ENCODE peak calls at places on chromosomes 13 and 19, in four cellular contexts. T, J, R and K are unnamed samples.

GRCh38 chr13:104140557-104140956 is 1074.3 kb upstream of the SLC10A2 start:
- DNase-seq in R (no peak), J (no peak), T (no peak), K (no peak)

GRCh38 chr13:75440100-75440499 is 41.9 kb downstream of the TBC1D4 start:
- DNase-seq in J (no peak), T (no peak), R (no peak), K (no peak)

GRCh38 chr19:31285744-31286143 is 63.5 kb downstream of the TSHZ3 start:
- DNase-seq in J (peak; percentile 37), R (no peak), T (no peak), K (no peak)

GRCh38 chr19:58356971-58357797 is 3.9 kb upstream of the A1BG start:
- DNase-seq in J (no peak), R (no peak), T (no peak), K (no peak)

GRCh38 chr13:83162493-83162892 is 719.8 kb downstream of the SLITRK1 start:
- DNase-seq in T (no peak), R (no peak), J (no peak), K (no peak)

GRCh38 chr13:98450495-98451167 is 126.3 kb downstream of the STK24 start:
- DNase-seq in R (no peak), T (no peak), J (no peak), K (no peak)

GRCh38 chr13:33855371-33855895 is 37.5 kb downstream of the RFC3 start:
- DNase-seq in T (no peak), J (no peak), R (no peak), K (no peak)

GRCh38 chr13:74290324-74290773 is 156.1 kb upstream of the KLF12 start:
- DNase-seq in R (no peak), J (no peak), T (no peak), K (peak; percentile 51)

GRCh38 chr13:79973533-79973963 is 367.4 kb downstream of the SPRY2 start:
- DNase-seq in T (no peak), J (no peak), R (peak; percentile 68), K (no peak)

GRCh38 chr13:73231456-73231855 is 172.7 kb downstream of the KLF5 start:
- DNase-seq in J (no peak), R (no peak), T (no peak), K (no peak)

GRCh38 chr13:30851697-30852096 is 54.4 kb upstream of the MEDAG start:
- DNase-seq in T (no peak), J (no peak), R (no peak), K (no peak)

GRCh38 chr13:95228130-95228529 is 73.1 kb downstream of the ABCC4 start:
- DNase-seq in R (no peak), T (no peak), J (no peak), K (no peak)

GRCh38 chr13:95234242-95234641 is 67.0 kb downstream of the ABCC4 start:
- DNase-seq in R (no peak), T (no peak), J (no peak), K (no peak)

GRCh38 chr13:95233026-95233635 is 68.1 kb downstream of the ABCC4 start:
- DNase-seq in T (no peak), J (no peak), R (no peak), K (no peak)

GRCh38 chr13:95229855-95230254 is 71.4 kb downstream of the ABCC4 start:
- DNase-seq in R (no peak), T (no peak), J (no peak), K (no peak)

DNA sequence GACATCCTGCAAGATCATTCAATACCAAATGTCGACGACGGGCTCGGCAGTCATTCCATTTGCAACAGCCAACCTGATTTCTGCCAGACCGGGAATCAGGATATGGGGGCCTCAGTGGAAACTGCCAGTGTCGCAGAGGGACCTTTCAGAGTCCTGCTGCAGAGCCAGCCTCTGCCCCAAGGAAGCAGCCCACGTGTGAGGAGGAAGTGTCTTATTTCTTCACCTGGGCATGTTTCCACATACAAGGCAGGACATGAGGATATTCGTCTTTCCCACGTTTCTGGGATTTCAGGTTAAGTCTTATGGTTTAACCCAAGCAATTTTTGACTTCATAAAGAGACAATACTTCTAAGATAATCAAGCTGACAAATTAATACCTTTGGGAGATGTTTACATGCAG is 69.9 kb downstream of the ABCC4 start:
- DNase-seq in T (no peak), J (no peak), R (no peak), K (no peak)
- TF ChIP-seq POLR2AphosphoS5 in T (no peak), J (no peak), R (no peak), K (no peak)

DNA sequence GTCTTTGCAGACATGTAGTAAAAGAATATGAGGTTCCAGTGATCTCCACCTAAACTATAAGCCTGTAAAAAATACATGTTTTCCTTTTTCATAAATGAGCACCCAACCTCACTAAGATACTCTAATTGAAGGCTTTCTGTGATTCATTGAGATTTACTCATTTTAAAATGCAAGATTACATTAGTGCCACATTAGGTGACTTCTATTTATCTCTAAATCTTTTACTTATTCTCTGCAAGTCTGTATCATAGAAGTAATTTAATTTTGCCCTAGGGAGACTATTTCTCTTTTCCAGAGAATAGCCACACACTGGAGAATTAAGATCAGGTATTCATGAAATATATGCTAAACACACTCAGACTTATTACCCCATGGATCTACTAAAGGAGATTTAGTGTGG is 290.3 kb upstream of the ATXN8OS start:
- DNase-seq in T (no peak), R (no peak), J (no peak), K (no peak)
- H3K4me1 ChIP-seq in T (no peaks in the 10 kb centered on the region), R (no peaks in the 10 kb centered on the region), J (no peaks in the 10 kb centered on the region), K (no peaks in the 10 kb centered on the region)

DNA sequence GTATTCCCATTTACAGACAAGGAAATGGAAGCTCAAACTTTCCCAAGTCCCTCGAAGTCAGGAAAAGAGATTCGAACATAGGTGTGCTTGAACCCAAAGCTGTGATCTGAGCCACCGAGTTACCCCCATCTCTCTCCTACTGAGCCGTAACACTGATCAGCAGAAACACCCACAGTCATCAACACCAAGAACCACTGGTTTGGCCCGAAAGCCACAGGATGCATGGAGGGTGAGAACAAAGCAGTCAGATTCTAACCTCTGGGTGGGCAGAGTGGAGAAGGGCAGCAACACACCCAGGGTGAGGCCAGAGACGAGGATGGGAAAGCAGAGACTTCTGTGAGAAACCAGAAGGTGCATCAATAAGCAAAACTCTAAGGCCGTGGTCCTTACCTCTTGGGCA is 27.7 kb upstream of the POU2F2 start:
- DNase-seq in R (no peak), J (no peak), T (no peak), K (no peak)
- H3K27me3 ChIP-seq in R (peaks cover 30% of the 10 kb centered on the region), J (no peaks in the 10 kb centered on the region), T (peaks cover 53% of the 10 kb centered on the region), K (no peaks in the 10 kb centered on the region)

DNA sequence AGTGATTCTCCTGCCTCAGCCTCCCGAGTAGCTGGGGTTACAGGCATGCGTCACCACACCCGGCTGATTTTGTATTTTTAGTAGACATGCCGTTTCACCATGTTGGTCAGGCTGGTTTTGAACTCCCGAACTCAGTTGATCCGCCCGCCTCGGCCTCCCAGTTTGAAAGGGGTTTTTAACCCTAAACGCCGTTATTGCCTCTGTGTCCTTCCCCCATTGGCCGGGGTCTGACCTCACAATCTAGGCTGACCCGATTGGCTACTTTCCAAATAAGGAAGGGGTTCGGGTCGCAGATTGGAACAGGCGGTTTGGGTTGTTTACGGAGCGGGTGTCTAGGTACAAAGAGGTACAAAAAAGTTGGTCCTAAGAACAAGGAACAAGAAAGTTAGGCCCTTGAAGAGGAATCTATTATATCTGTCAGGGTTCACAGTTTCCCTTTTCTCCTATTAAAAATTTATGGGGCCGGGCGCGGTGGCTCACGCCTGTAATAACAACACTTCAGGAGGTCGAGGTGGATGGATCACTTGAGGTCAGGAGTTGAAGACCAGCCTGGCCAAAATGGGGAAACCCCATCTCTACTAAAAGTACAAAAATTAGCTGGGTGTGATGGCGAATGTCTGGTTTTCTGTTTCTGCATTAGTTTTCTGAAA is 1.0 kb downstream of the ZNF253 start:
- DNase-seq in R (no peak), J (peak; percentile 78), T (no peak), K (no peak)
- TF ChIP-seq POLR2AphosphoS5 in R (no peak), J (peak; percentile 35), T (no peak), K (no peak)

GRCh38 chr19:48253999-48254398 is 1.7 kb downstream of the CARD8 start:
- DNase-seq in R (no peak), J (no peak), T (no peak), K (no peak)
- H3K4me1 ChIP-seq in R (peaks cover 17% of the 10 kb centered on the region), J (peaks cover 73% of the 10 kb centered on the region), T (peaks cover 70% of the 10 kb centered on the region), K (no peaks in the 10 kb centered on the region)

DNA sequence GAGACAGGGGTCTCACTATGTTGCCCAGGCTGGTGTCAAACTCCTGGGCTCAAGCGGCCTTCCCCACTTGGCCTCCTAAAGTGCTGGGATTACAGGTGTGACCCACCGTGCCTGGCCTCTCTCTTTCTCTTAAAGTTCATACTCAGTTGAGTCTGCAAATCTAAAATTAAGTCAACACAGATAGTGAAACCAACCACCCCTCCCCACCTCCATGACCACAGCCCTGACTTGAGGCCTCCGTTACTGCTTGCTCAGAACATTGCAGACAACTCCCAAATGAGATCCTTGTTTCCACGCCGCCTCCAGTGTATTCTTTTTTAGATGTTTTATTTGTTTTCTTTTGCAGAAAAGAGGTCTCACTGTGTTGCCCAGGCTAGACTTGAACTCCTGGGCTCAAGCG is 94.4 kb downstream of the CACNA1A start:
- DNase-seq in R (no peak), J (no peak), T (no peak), K (no peak)
- H3K27me3 ChIP-seq in R (peaks cover 3% of the 10 kb centered on the region), J (no peaks in the 10 kb centered on the region), T (peaks cover 4% of the 10 kb centered on the region), K (no peaks in the 10 kb centered on the region)

GRCh38 chr19:2440515-2440914 is 13.1 kb upstream of the TIMM13 start:
- DNase-seq in J (no peak), R (no peak), T (no peak), K (no peak)
- TF ChIP-seq POLR2AphosphoS5 in J (no peak), R (no peak), T (no peak), K (no peak)

GRCh38 chr19:13908674-13909073 is 2.7 kb downstream of the CC2D1A start:
- DNase-seq in T (no peak), J (no peak), R (no peak), K (no peak)
- H3K4me1 ChIP-seq in T (peaks cover 32% of the 10 kb centered on the region), J (peaks cover 18% of the 10 kb centered on the region), R (peaks cover 17% of the 10 kb centered on the region), K (peaks cover 5% of the 10 kb centered on the region)

GRCh38 chr19:33616857-33617256 is 4.9 kb upstream of the CHST8 start:
- DNase-seq in R (no peak), J (no peak), T (no peak), K (no peak)
- H3K27me3 ChIP-seq in R (peaks cover 68% of the 10 kb centered on the region), J (peaks cover 8% of the 10 kb centered on the region), T (peaks cover 72% of the 10 kb centered on the region), K (peaks cover 56% of the 10 kb centered on the region)

DNA sequence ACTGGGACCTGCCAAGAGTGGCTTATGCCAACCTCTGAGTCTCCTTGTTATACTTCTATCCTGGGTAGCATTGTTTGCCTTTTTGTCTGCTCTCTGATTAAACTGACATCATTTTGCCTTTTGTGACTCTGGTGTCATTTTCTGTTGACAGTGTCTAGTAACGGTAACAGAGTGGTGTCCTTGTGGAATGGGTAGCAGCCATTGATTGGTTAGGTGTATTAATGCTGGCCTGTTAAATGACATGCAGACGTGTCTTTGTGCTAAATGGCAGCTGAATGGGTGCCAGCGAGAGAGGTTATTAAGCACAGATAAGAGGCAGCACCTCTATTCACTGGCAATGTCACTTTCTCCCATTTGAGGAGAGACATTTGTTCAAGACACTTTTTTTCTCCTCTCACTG is 1289.4 kb downstream of the PCDH9 start:
- DNase-seq in J (no peak), T (no peak), R (no peak), K (no peak)
- TF ChIP-seq POLR2AphosphoS5 in J (no peak), T (no peak), R (no peak), K (no peak)